ENCODE peak calls at places on chromosomes 7 and 10, in four cellular contexts. B is neuronal stem cell, H is body of pancreas, A is tibial artery. X is an unnamed sample. For H3K4me1, the result is how much of the 10 kb centered on the place peaks cover.

GRCh38 chr10:84197643-84198042 is 3.3 kb downstream of the CDHR1 start:
- DNase-seq in A (no peak), B (no peak), H (no peak), X (no peak)

GRCh38 chr10:114315566-114316420 is 76.7 kb downstream of the VWA2 start:
- DNase-seq in H (no peak), A (peak), B (no peak), X (no peak)

GRCh38 chr7:133709036-133709880 is 417.9 kb upstream of the LRGUK start:
- DNase-seq in A (no peak), H (no peak), B (no peak), X (no peak)

GRCh38 chr7:53350241-53350640 is 314.8 kb downstream of the POM121L12 start:
- DNase-seq in H (no peak), B (peak), A (no peak), X (no peak)

GRCh38 chr10:84329094-84329611 is 764 bp downstream of the CCSER2 start:
- DNase-seq in B (peak), A (no peak), H (peak), X (peak)

GRCh38 chr7:20220293-20220755 is 3.1 kb upstream of the MACC1 start:
- DNase-seq in H (no peak), A (no peak), B (no peak), X (no peak)

GRCh38 chr7:69067397-69067796 is 530.9 kb upstream of the AUTS2 start:
- DNase-seq in B (no peak), A (no peak), H (no peak), X (no peak)

GRCh38 chr10:35135861-35136260 is 9.2 kb downstream of the CREM start:
- DNase-seq in B (no peak), H (no peak), A (no peak), X (no peak)

GRCh38 chr7:108080094-108080656 is 50.0 kb downstream of the LAMB4 start:
- DNase-seq in A (no peak), B (no peak), H (no peak), X (no peak)

GRCh38 chr10:101494650-101495049 is 93.4 kb downstream of the POLL start:
- DNase-seq in B (no peak), H (no peak), A (no peak), X (no peak)

GRCh38 chr10:102408728-102409603 is 9.6 kb downstream of the PSD start:
- DNase-seq in A (no peak), B (no peak), H (peak), X (peak)

GRCh38 chr10:84066202-84066601 is 73.1 kb upstream of the GHITM start:
- DNase-seq in A (no peak), B (no peak), H (no peak), X (no peak)

GRCh38 chr7:140607441-140607989 is 33.1 kb downstream of the DENND2A start:
- DNase-seq in B (no peak), A (peak), H (peak), X (peak)

GRCh38 chr7:128879939-128880746 is 17.5 kb downstream of the ATP6V1F start:
- DNase-seq in H (peak), B (peak), A (peak), X (peak)

GRCh38 chr10:15856328-15857000 is 3.8 kb downstream of the MINDY3 start:
- DNase-seq in A (no peak), B (no peak), H (no peak), X (no peak)

GRCh38 chr10:29730969-29731368 is 96.2 kb upstream of the SVIL start:
- DNase-seq in H (no peak), B (no peak), A (no peak), X (no peak)

GRCh38 chr10:59499460-59499859 is 137.1 kb upstream of the FAM13C start:
- DNase-seq in A (no peak), H (no peak), B (no peak), X (no peak)

GRCh38 chr7:135710417-135711138 is 17.4 kb downstream of the SLC13A4 start:
- DNase-seq in A (no peak), H (no peak), B (no peak), X (no peak)

GRCh38 chr10:123563994-123564393 is 102.2 kb upstream of the GPR26 start:
- DNase-seq in H (no peak), A (no peak), B (no peak), X (no peak)

GRCh38 chr10:29386347-29386999 is 97.6 kb downstream of the LYZL1 start:
- DNase-seq in B (peak), H (no peak), A (no peak), X (no peak)

GRCh38 chr10:34137955-34138354 is 677.1 kb downstream of the PARD3 start:
- DNase-seq in A (no peak), H (no peak), B (no peak), X (no peak)

GRCh38 chr10:101388671-101389276 is 34.8 kb downstream of the BTRC start:
- DNase-seq in A (no peak), H (no peak), B (no peak), X (no peak)

GRCh38 chr7:12123172-12123571 is 87.9 kb upstream of the TMEM106B start:
- DNase-seq in A (no peak), B (no peak), H (no peak), X (no peak)

GRCh38 chr7:69967152-69967591 is 368.9 kb downstream of the AUTS2 start:
- DNase-seq in H (peak), B (no peak), A (peak), X (peak)

GRCh38 chr7:42226354-42226941 is 10.6 kb downstream of the GLI3 start:
- DNase-seq in H (no peak), B (no peak), A (no peak), X (no peak)

GRCh38 chr7:35691827-35692307 is 3.1 kb downstream of the HERPUD2 start:
- DNase-seq in B (no peak), H (no peak), A (no peak), X (no peak)

GRCh38 chr10:70496341-70497119 is 18.0 kb downstream of the PALD1 start:
- DNase-seq in A (no peak), H (no peak), B (no peak), X (no peak)
- H3K27ac ChIP-seq in A (no peak), H (no peak), B (no peak), X (no peak)

GRCh38 chr10:79089579-79090110 is 20.9 kb downstream of the ZMIZ1 start:
- DNase-seq in H (no peak), A (no peak), B (no peak), X (no peak)
- H3K4me1 ChIP-seq in H (half or more), A (under half), B (under half), X (half or more)

GRCh38 chr10:119252470-119253151 is 45.2 kb downstream of the GRK5 start:
- DNase-seq in H (no peak), A (no peak), B (no peak), X (no peak)

GRCh38 chr10:119248681-119249080 is 41.3 kb downstream of the GRK5 start:
- DNase-seq in B (no peak), H (no peak), A (no peak), X (no peak)

GRCh38 chr10:119252051-119252465 is 44.7 kb downstream of the GRK5 start:
- DNase-seq in H (no peak), A (no peak), B (no peak), X (peak)

GRCh38 chr10:119251315-119251708 is 43.9 kb downstream of the GRK5 start:
- DNase-seq in B (no peak), A (no peak), H (no peak), X (no peak)

DNA sequence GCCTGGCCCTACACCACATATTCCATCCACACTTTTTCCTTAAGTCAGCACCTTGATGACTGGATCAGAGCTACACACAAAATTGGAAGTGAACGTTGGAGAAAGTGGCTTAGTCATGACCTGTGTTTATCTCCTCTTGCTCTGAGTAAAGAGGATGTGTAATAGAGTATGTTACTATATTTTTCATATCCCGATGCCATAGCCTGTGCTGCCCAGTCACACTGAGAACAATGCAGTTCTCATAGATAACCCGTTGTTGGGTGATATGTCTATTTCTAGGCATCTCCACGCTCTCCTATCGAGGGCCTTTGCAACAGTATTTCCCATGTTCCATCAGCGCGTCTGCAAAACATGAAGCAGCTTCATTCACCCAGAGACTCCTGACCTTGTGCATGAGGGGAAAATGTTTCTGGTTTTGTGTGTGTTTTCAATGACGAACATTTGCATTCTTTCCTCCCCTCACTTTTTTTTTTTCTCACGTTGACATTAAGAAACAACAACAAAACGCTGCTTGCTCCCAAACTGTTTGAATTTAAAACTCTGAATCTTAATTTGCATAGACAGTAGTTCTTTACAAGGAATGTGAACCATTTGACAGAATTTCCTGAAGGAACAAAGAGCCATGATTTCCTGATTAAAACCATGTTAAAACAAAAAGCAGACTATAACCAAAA is 43.4 kb downstream of the GRK5 start:
- DNase-seq in B (no peak), A (no peak), H (no peak), X (no peak)
- H3K27ac ChIP-seq in B (no peak), A (peak), H (no peak), X (peak)

DNA sequence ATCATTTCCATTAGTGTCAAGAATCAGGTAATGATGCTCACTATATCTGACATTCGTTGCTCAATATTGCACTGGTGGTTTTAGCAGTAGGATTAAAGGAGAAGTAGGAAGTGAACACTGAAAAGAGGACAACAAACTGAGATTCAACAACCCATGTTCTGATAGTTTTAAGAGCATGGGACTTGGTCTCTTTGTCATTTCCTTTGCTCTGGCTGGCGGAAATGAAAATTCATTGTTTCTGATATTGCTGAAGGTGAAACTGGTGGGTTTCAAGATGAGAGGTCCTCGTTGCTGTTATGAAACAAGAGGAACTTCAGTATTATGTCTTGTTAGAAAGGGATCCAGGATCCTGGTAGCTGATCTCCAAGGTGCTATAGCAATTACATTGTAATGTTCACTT is 129.0 kb downstream of the DNAH11 start:
- DNase-seq in B (no peak), H (no peak), A (no peak), X (no peak)
- H3K4me1 ChIP-seq in B (under half), H (under half), A (under half), X (under half)

X was measured in heart right ventricle.